ENCODE peak calls at places on chromosomes 13 and 19, in seven cellular contexts. A is upper lobe of left lung, K is ovary, P is NCI-H1105, I is NCI-H345, D is left lung, W is EL. L is an unnamed sample.

GRCh38 chr13:25281193-25281936 is 5.9 kb downstream of the MTMR6 start:
- DNase-seq in D (no peak), W (no peak), A (no peak), P (no peak), I (no peak), K (no peak), L (no peak)

GRCh38 chr13:45784755-45785675 is 66.5 kb downstream of the SIAH3 start:
- DNase-seq in W (no peak), K (no peak), I (no peak), D (no peak), A (no peak), P (no peak), L (no peak)

GRCh38 chr13:76620036-76620435 is 266.2 kb downstream of the KCTD12 start:
- DNase-seq in D (no peak), W (no peak), K (no peak), I (no peak), A (no peak), P (no peak), L (no peak)

GRCh38 chr19:12967907-12968306 is 1.5 kb upstream of the DAND5 start:
- DNase-seq in D (no peak), W (no peak), I (no peak), A (no peak), P (no peak), K (no peak), L (no peak)

GRCh38 chr19:410243-410781 is 1.4 kb upstream of the C2CD4C start:
- DNase-seq in D (peak; percentile 58), P (no peak), K (no peak), W (no peak), A (no peak), I (no peak), L (no peak)

GRCh38 chr13:24511019-24511823 is 1.4 kb downstream of the PARP4 start:
- DNase-seq in D (no peak), P (no peak), A (no peak), W (peak; percentile 93), K (no peak), I (no peak), L (no peak)

GRCh38 chr19:48989701-48990291 is 3.3 kb downstream of the GYS1 start:
- DNase-seq in D (no peak), I (no peak), K (no peak), W (no peak), A (no peak), P (no peak), L (no peak)

GRCh38 chr19:5487222-5487621 is 32.0 kb downstream of the ZNRF4 start:
- DNase-seq in A (no peak), W (no peak), D (no peak), P (no peak), I (no peak), K (no peak), L (no peak)

GRCh38 chr13:112942689-112943308 is 26.2 kb upstream of the MCF2L start:
- DNase-seq in W (peak; percentile 90), I (peak; percentile 97), D (peak; percentile 94), A (no peak), K (peak; percentile 95), P (peak; percentile 100), L (peak; percentile 98)

GRCh38 chr19:18590273-18591272 is 2.0 kb downstream of the REX1BD start:
- DNase-seq in I (peak; percentile 94), W (peak; percentile 21), D (peak; percentile 10), A (peak; percentile 46), K (peak; percentile 63), P (peak; percentile 97), L (no peak)

GRCh38 chr19:2270157-2270571 is 11.8 kb downstream of the PEAK3 start:
- DNase-seq in D (peak; percentile 90), I (no peak), W (no peak), A (peak; percentile 90), K (peak; percentile 74), P (no peak), L (peak; percentile 77)

GRCh38 chr19:2112516-2113320 is 16.0 kb downstream of the IZUMO4 start:
- DNase-seq in P (no peak), W (no peak), D (no peak), K (no peak), I (no peak), A (peak; percentile 75), L (no peak)

GRCh38 chr19:34126966-34127365 is 45.3 kb upstream of the LSM14A start:
- DNase-seq in P (no peak), K (no peak), I (no peak), A (peak; percentile 54), D (no peak), W (no peak), L (no peak)

L was measured in lower lobe of right lung.